ENCODE peak calls at places on chromosomes 5 and 9, in seven cellular contexts. Z is heart left ventricle, G is fibroblast of lung, T is left lung, A is HCT116, P is breast epithelium, O is right cardiac atrium. L is an unnamed sample. For H3K4me1 and H3K9me3, the result is how much of the 10 kb centered on the place peaks cover.

GRCh38 chr9:20618361-20618799 is 3.9 kb downstream of the MLLT3 start:
- DNase-seq in Z (no peak), O (no peak), T (no peak), A (no peak), P (no peak), G (peak), L (no peak)

GRCh38 chr9:129285979-129286772 is 108.1 kb upstream of the IER5L start:
- DNase-seq in A (no peak), Z (no peak), G (no peak), P (peak), O (no peak), T (no peak), L (no peak)

GRCh38 chr5:151750121-151750520 is 8.3 kb downstream of the ATOX1 start:
- DNase-seq in A (no peak), Z (no peak), T (no peak), O (no peak), P (no peak), G (no peak), L (no peak)

GRCh38 chr5:7392401-7393024 is 3.4 kb upstream of the ADCY2 start:
- DNase-seq in T (no peak), O (no peak), P (no peak), A (no peak), Z (no peak), G (peak), L (no peak)

GRCh38 chr9:3894764-3895163 is 369.0 kb upstream of the RFX3 start:
- DNase-seq in G (peak), P (no peak), O (no peak), T (no peak), Z (no peak), A (no peak), L (no peak)

GRCh38 chr5:136159457-136159856 is 26.8 kb downstream of the SMAD5 start:
- DNase-seq in A (no peak), G (peak), Z (no peak), O (no peak), T (no peak), P (no peak), L (no peak)

GRCh38 chr9:121249563-121249962 is 18.4 kb upstream of the GSN start:
- DNase-seq in T (no peak), A (no peak), G (no peak), O (no peak), P (no peak), Z (no peak), L (no peak)

GRCh38 chr9:127517620-127518019 is 66.3 kb downstream of the LRSAM1 start:
- DNase-seq in P (no peak), T (peak), Z (peak), A (no peak), G (no peak), O (peak), L (no peak)

GRCh38 chr5:154937718-154938466 is at the start of gene GEMIN5:
- DNase-seq in G (peak), O (peak), Z (peak), P (peak), T (peak), A (peak), L (peak)

GRCh38 chr9:90259302-90260246 is 383.1 kb downstream of the DIRAS2 start:
- DNase-seq in A (no peak), P (no peak), Z (no peak), T (no peak), O (no peak), G (no peak), L (no peak)

GRCh38 chr5:136012041-136012804 is 16.6 kb upstream of the TGFBI start:
- DNase-seq in T (no peak), P (no peak), A (no peak), Z (no peak), G (peak), O (no peak), L (no peak)

GRCh38 chr5:37776826-37777225 is 63.0 kb downstream of the GDNF start:
- DNase-seq in P (no peak), Z (no peak), T (no peak), G (peak), O (no peak), A (no peak), L (no peak)

GRCh38 chr5:125220284-125220683 is 473.8 kb upstream of the ZNF608 start:
- DNase-seq in O (no peak), Z (no peak), G (no peak), A (no peak), P (no peak), T (no peak), L (no peak)

GRCh38 chr5:153222956-153223355 is 267.5 kb upstream of the GRIA1 start:
- DNase-seq in A (no peak), P (no peak), G (peak), T (no peak), Z (no peak), O (no peak), L (no peak)

GRCh38 chr5:83177803-83178202 is 100.5 kb downstream of the XRCC4 start:
- DNase-seq in T (no peak), G (no peak), O (no peak), P (no peak), Z (no peak), A (no peak), L (no peak)

GRCh38 chr9:110814159-110814558 is 145.6 kb downstream of the MUSK start:
- DNase-seq in O (no peak), T (no peak), Z (no peak), P (no peak), A (no peak), G (peak), L (no peak)

GRCh38 chr9:84597131-84597530 is 72.4 kb upstream of the NTRK2 start:
- DNase-seq in T (no peak), A (no peak), P (no peak), O (no peak), Z (no peak), G (no peak), L (no peak)

GRCh38 chr5:179345429-179346321 is at the start of gene ADAMTS2:
- DNase-seq in T (peak), A (no peak), O (peak), Z (peak), G (no peak), P (no peak), L (no peak)

GRCh38 chr9:74726581-74726980 is 161.1 kb downstream of the TRPM6 start:
- DNase-seq in O (no peak), A (no peak), P (no peak), G (no peak), Z (no peak), T (no peak), L (no peak)

GRCh38 chr5:82793808-82794419 is 283.3 kb downstream of the TMEM167A start:
- DNase-seq in O (no peak), T (no peak), P (no peak), G (peak), A (peak), Z (no peak), L (peak)

GRCh38 chr9:113737414-113738271 is 138.5 kb upstream of the ZNF618 start:
- DNase-seq in G (peak), Z (no peak), T (no peak), O (no peak), P (no peak), A (peak), L (no peak)

GRCh38 chr5:127061956-127062355 is 11.3 kb downstream of the C5orf63 start:
- DNase-seq in T (no peak), O (no peak), Z (no peak), G (peak), P (no peak), A (no peak), L (no peak)

GRCh38 chr9:134624119-134624826 is 17.3 kb upstream of the COL5A1 start:
- DNase-seq in A (no peak), T (peak), O (no peak), G (no peak), P (peak), Z (peak), L (no peak)

GRCh38 chr5:2240118-2240904 is 357.6 kb upstream of the IRX4 start:
- DNase-seq in A (no peak), P (no peak), Z (no peak), O (no peak), T (peak), G (no peak), L (no peak)

GRCh38 chr5:71693828-71694427 is 25.1 kb upstream of the CARTPT start:
- DNase-seq in O (no peak), T (no peak), A (no peak), G (no peak), Z (no peak), P (no peak), L (no peak)

GRCh38 chr9:23581936-23582335 is 244.1 kb downstream of the ELAVL2 start:
- DNase-seq in P (no peak), T (no peak), G (no peak), Z (no peak), A (no peak), O (no peak), L (no peak)

GRCh38 chr9:83154087-83154736 is 91.3 kb upstream of the RASEF start:
- DNase-seq in A (no peak), P (no peak), G (peak), T (no peak), O (no peak), Z (no peak), L (no peak)

GRCh38 chr5:180803181-180804128 is 849 bp upstream of the MGAT1 start:
- DNase-seq in A (no peak), Z (peak), O (peak), T (peak), P (no peak), G (no peak), L (peak)

GRCh38 chr5:142325677-142326479 is 1.1 kb upstream of the SPRY4 start:
- DNase-seq in T (peak), Z (peak), O (peak), P (no peak), A (peak), G (peak), L (no peak)

GRCh38 chr9:122180633-122181032 is 20.9 kb downstream of the MORN5 start:
- DNase-seq in P (no peak), Z (no peak), O (no peak), A (peak), G (peak), T (no peak), L (no peak)

GRCh38 chr9:98146101-98146991 is 27.3 kb upstream of the TRIM14 start:
- DNase-seq in Z (no peak), T (peak), G (no peak), P (peak), A (no peak), O (peak), L (no peak)

GRCh38 chr5:55918097-55919035 is 67.2 kb downstream of the IL31RA start:
- DNase-seq in T (no peak), P (no peak), Z (no peak), O (no peak), G (no peak), A (no peak), L (no peak)

GRCh38 chr9:114283551-114284111 is 39.3 kb upstream of the ORM1 start:
- DNase-seq in O (peak), Z (no peak), G (no peak), A (no peak), P (no peak), T (peak), L (peak)

GRCh38 chr5:80620206-80620605 is 34.2 kb upstream of the MSH3 start:
- DNase-seq in Z (no peak), G (peak), O (no peak), P (no peak), A (no peak), T (no peak), L (no peak)

GRCh38 chr5:157998021-157998504 is 139.1 kb upstream of the CLINT1 start:
- DNase-seq in O (no peak), T (no peak), P (no peak), Z (no peak), G (peak), A (no peak), L (no peak)

GRCh38 chr9:7976167-7976755 is 176.7 kb upstream of the DMAC1 start:
- DNase-seq in A (no peak), P (no peak), G (peak), O (no peak), T (no peak), Z (no peak), L (peak)

GRCh38 chr9:122226142-122226757 is 2.5 kb downstream of the LHX6 start:
- DNase-seq in O (no peak), Z (no peak), A (no peak), P (no peak), T (no peak), G (no peak), L (no peak)

GRCh38 chr5:109180668-109181067 is 229.1 kb downstream of the PJA2 start:
- DNase-seq in G (no peak), A (no peak), O (no peak), P (no peak), T (no peak), Z (no peak), L (no peak)

DNA sequence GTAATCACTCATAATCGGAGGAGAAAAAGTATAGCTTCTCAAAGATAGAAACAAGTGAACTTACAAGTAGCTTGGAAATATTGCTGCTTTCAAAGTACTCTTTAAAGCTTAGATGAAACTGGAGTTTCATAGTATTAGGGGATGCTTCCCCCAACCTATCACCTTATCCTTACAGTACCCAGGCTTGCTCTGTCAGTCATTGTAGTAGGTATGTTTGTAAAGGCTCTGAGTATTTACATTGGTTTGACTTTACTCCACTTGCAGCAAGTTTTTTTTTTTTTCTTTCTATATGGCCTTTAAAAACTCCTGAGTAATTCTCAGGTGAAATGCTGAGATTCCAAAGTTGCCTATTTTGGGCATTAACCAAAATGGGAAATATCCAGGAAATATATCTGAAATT is 84.8 kb downstream of the CD180 start:
- DNase-seq in G (no peak), O (no peak), P (no peak), Z (no peak), A (no peak), T (no peak), L (no peak)
- H3K27ac ChIP-seq in G (no peak), O (no peak), P (no peak), Z (no peak), A (no peak), T (no peak), L (no peak)

GRCh38 chr5:177328545-177329231 is 17.0 kb upstream of the MXD3 start:
- DNase-seq in O (peak), A (no peak), T (peak), P (no peak), G (no peak), Z (no peak), L (no peak)
- H3K4me1 ChIP-seq in O (under half), A (under half), T (under half), P (under half), G (under half), Z (under half), L (under half)

GRCh38 chr9:137731947-137732813 is 113.4 kb downstream of the EHMT1 start:
- DNase-seq in P (no peak), O (no peak), T (no peak), Z (no peak), G (no peak), A (no peak), L (no peak)
- H3K9me3 ChIP-seq in P (under half), O (under half), T (under half), Z (under half), G (under half), A (under half), L (under half)

GRCh38 chr5:147547730-147548129 is 37.9 kb upstream of the DPYSL3 start:
- DNase-seq in Z (no peak), G (peak), O (no peak), A (no peak), T (no peak), P (no peak), L (no peak)
- H3K27ac ChIP-seq in Z (no peak), G (no peak), O (peak), A (no peak), T (peak), P (no peak), L (no peak)

GRCh38 chr9:81559197-81559596 is 130.2 kb downstream of the TLE1 start:
- DNase-seq in O (no peak), P (no peak), T (no peak), Z (no peak), A (no peak), G (no peak), L (no peak)

GRCh38 chr9:81563020-81563407 is 126.3 kb downstream of the TLE1 start:
- DNase-seq in T (no peak), O (no peak), G (no peak), Z (no peak), A (no peak), P (no peak), L (no peak)

GRCh38 chr9:81562221-81563019 is 126.9 kb downstream of the TLE1 start:
- DNase-seq in T (no peak), A (peak), G (peak), Z (no peak), P (peak), O (peak), L (no peak)

GRCh38 chr9:81559741-81560140 is 129.6 kb downstream of the TLE1 start:
- DNase-seq in Z (no peak), O (no peak), P (no peak), A (peak), T (no peak), G (peak), L (no peak)

GRCh38 chr9:81560851-81561732 is 128.3 kb downstream of the TLE1 start:
- DNase-seq in O (no peak), Z (no peak), T (no peak), P (no peak), A (no peak), G (peak), L (no peak)
- H3K4me1 ChIP-seq in O (under half), Z (under half), T (under half), P (under half), A (half or more), G (under half), L (under half)

GRCh38 chr9:123438321-123438720 is 82.3 kb downstream of the CRB2 start:
- DNase-seq in P (no peak), O (no peak), T (no peak), G (peak), A (no peak), Z (no peak), L (no peak)
- H3K9me3 ChIP-seq in P (under half), O (under half), T (under half), G (under half), A (under half), Z (under half), L (under half)

DNA sequence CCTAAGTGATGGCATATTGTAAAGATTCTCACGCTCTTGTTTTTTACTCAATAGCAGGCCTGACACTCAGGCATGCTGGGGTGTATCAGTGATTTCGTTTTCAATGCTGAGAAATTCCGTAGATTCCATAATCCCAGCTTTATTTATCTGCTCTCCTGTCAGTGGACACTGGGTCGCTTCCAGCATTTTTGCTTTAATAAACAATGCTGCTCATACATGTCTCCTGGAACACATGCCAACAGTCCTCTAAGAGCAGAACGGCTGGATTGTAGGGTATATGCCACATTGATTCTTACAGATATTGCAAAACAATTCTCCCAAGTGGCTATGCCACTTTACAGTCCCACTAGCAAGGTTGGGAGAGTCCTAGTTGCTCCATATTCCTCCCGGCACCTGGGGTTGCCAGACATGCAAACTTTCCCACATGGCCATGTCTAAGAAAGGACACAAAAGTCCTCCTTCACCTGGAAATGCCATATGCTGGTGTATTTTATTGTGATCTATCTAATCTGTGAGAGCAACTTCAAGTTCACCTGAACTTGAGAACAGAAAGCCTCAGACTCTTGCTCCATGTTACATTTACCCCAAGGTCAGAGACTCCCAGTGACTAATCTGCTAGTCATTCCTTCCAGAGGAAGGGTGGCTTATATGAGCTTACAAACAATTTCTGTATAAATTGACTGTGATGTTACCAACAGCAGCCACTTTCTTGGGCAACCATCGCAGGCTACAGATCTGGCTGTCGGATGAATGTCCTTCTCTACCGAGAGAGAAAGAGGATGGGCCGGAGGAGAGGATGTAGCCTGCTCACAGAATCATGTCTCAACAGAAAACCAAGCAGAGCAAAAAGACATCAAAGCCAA is 81.8 kb downstream of the RAPGEF1 start:
- DNase-seq in T (no peak), O (no peak), A (peak), P (no peak), G (peak), Z (no peak), L (no peak)
- H3K27ac ChIP-seq in T (peak), O (no peak), A (peak), P (peak), G (peak), Z (peak), L (peak)